ENCODE peak calls at places on chromosomes 5 and 9, in six cellular contexts. L is prostate gland, X is GM06990, Y is GM23338, Q is HTR-8/SVneo, K is H4. F is an unnamed sample.

GRCh38 chr5:40842351-40842750 is 1.2 kb downstream of the CARD6 start:
- DNase-seq in L (no peak), X (no peak), Y (no peak), Q (no peak), K (no peak), F (peak)

GRCh38 chr5:39650234-39650816 is 225.5 kb upstream of the DAB2 start:
- DNase-seq in L (no peak), X (no peak), Y (no peak), Q (no peak), K (peak), F (peak)

GRCh38 chr9:128099932-128100491 is 27.5 kb downstream of the PTGES2 start:
- DNase-seq in L (no peak), X (no peak), Y (no peak), Q (no peak), K (no peak), F (peak)

GRCh38 chr5:94281402-94281801 is 337.0 kb downstream of the KIAA0825 start:
- DNase-seq in L (no peak), X (no peak), Y (peak), Q (no peak), K (no peak), F (no peak)

GRCh38 chr9:118651511-118651910 is 717.7 kb downstream of the BRINP1 start:
- DNase-seq in L (no peak), X (no peak), Y (no peak), Q (no peak), K (no peak), F (no peak)

GRCh38 chr9:125137200-125137599 is 6.1 kb downstream of the SCAI start:
- DNase-seq in L (no peak), X (no peak), Y (no peak), Q (peak), K (peak), F (peak)

GRCh38 chr5:66744040-66744439 is 147.8 kb downstream of the MAST4 start:
- DNase-seq in L (no peak), X (no peak), Y (no peak), Q (no peak), K (no peak), F (peak)

GRCh38 chr5:5353681-5354080 is 68.8 kb upstream of the ICE1 start:
- DNase-seq in L (no peak), X (no peak), Y (peak), Q (no peak), K (no peak), F (no peak)

GRCh38 chr9:4070266-4070665 is 229.6 kb downstream of the GLIS3 start:
- DNase-seq in L (no peak), X (no peak), Y (no peak), Q (no peak), K (peak), F (no peak)

GRCh38 chr9:99140685-99141314 is 35.9 kb downstream of the TGFBR1 start:
- DNase-seq in L (peak), X (no peak), Y (peak), Q (peak), K (peak), F (peak)

GRCh38 chr5:132059696-132060500 is 557 bp upstream of the IL3 start:
- DNase-seq in L (no peak), X (no peak), Y (no peak), Q (no peak), K (no peak), F (no peak)

GRCh38 chr5:62742214-62742613 is 163.6 kb downstream of the LRRC70 start:
- DNase-seq in L (no peak), X (no peak), Y (no peak), Q (no peak), K (no peak), F (no peak)

GRCh38 chr5:173866249-173867172 is 21.6 kb upstream of the CPEB4 start:
- DNase-seq in L (no peak), X (no peak), Y (peak), Q (no peak), K (no peak), F (no peak)

GRCh38 chr5:124806026-124806856 is 59.8 kb upstream of the ZNF608 start:
- DNase-seq in L (peak), X (no peak), Y (peak), Q (peak), K (peak), F (peak)

GRCh38 chr9:88660611-88661010 is 125.6 kb downstream of the NXNL2 start:
- DNase-seq in L (no peak), X (no peak), Y (peak), Q (no peak), K (peak), F (peak)

GRCh38 chr9:36327903-36328302 is 69.7 kb upstream of the GNE start:
- DNase-seq in L (no peak), X (no peak), Y (no peak), Q (peak), K (peak), F (peak)

GRCh38 chr9:82436480-82436879 is 447.9 kb downstream of the SPATA31D1 start:
- DNase-seq in L (no peak), X (no peak), Y (no peak), Q (no peak), K (no peak), F (no peak)

GRCh38 chr9:126217797-126218196 is 108.8 kb upstream of the MVB12B start:
- DNase-seq in L (no peak), X (no peak), Y (no peak), Q (no peak), K (no peak), F (no peak)

GRCh38 chr9:126150411-126151030 is 176.1 kb upstream of the MVB12B start:
- DNase-seq in L (no peak), X (no peak), Y (no peak), Q (no peak), K (no peak), F (no peak)